ENCODE peak calls at places on chromosomes 3 and 15, in five cellular contexts. S is choroid plexus epithelial cell, G is astrocyte of the spinal cord, O is upper lobe of right lung, U is breast epithelium. M is an unnamed sample.

GRCh38 chr3:46908294-46908985 is 30.9 kb downstream of the PTH1R start:
- DNase-seq in S (peak; percentile 88), G (peak; percentile 72), O (peak; percentile 64), U (no peak), M (no peak)

GRCh38 chr3:16147226-16147625 is 27.3 kb upstream of the GALNT15 start:
- DNase-seq in S (peak; percentile 84), G (peak; percentile 53), O (no peak), U (no peak), M (no peak)

GRCh38 chr3:79253704-79254103 is 514.1 kb downstream of the ROBO1 start:
- DNase-seq in S (no peak), G (no peak), O (no peak), U (no peak), M (no peak)

GRCh38 chr15:88653200-88654064 is 14.6 kb downstream of the ISG20 start:
- DNase-seq in S (no peak), G (no peak), O (no peak), U (no peak), M (no peak)

GRCh38 chr15:55588070-55588817 is at the start of gene PYGO1:
- DNase-seq in S (peak; percentile 61), G (peak; percentile 74), O (peak; percentile 86), U (no peak), M (no peak)

GRCh38 chr3:4820296-4821121 is 158.7 kb upstream of the BHLHE40 start:
- DNase-seq in S (no peak), G (no peak), O (no peak), U (no peak), M (no peak)

GRCh38 chr15:81103857-81104256 is 30.2 kb upstream of the CFAP161 start:
- DNase-seq in S (no peak), G (no peak), O (no peak), U (no peak), M (no peak)

GRCh38 chr15:34987623-34987981 is 485 bp downstream of the ZNF770 start:
- DNase-seq in S (no peak), G (no peak), O (no peak), U (no peak), M (no peak)

GRCh38 chr3:78919021-78919755 is 848.6 kb downstream of the ROBO1 start:
- DNase-seq in S (peak; percentile 96), G (peak; percentile 92), O (no peak), U (no peak), M (peak; percentile 63)

GRCh38 chr3:134840459-134840858 is 45.4 kb downstream of the EPHB1 start:
- DNase-seq in S (no peak), G (no peak), O (no peak), U (no peak), M (no peak)

GRCh38 chr3:69690-70089 is 126.9 kb upstream of the CHL1 start:
- DNase-seq in S (peak; percentile 3), G (no peak), O (no peak), U (no peak), M (no peak)

GRCh38 chr15:91471410-91471993 is 371.4 kb downstream of the SV2B start:
- DNase-seq in S (no peak), G (peak; percentile 64), O (no peak), U (no peak), M (no peak)

GRCh38 chr3:69671082-69671952 is 67.9 kb upstream of the MITF start:
- DNase-seq in S (peak; percentile 67), G (peak; percentile 43), O (no peak), U (no peak), M (no peak)

GRCh38 chr3:152298393-152299242 is 29.9 kb downstream of the MBNL1 start:
- DNase-seq in S (peak; percentile 99), G (peak; percentile 92), O (peak; percentile 65), U (no peak), M (no peak)

GRCh38 chr15:70047386-70048195 is 50.1 kb downstream of the TLE3 start:
- DNase-seq in S (no peak), G (no peak), O (peak; percentile 46), U (peak; percentile 45), M (no peak)

GRCh38 chr15:69751147-69751546 is 298.5 kb downstream of the RPLP1 start:
- DNase-seq in S (no peak), G (no peak), O (no peak), U (no peak), M (no peak)

GRCh38 chr15:69305933-69306568 is 7.3 kb downstream of the PAQR5 start:
- DNase-seq in S (no peak), G (no peak), O (peak; percentile 32), U (no peak), M (no peak)

GRCh38 chr3:14852721-14853120 is 34.0 kb downstream of the FGD5 start:
- DNase-seq in S (no peak), G (no peak), O (no peak), U (no peak), M (no peak)

GRCh38 chr3:18766971-18767370 is 341.8 kb upstream of the SATB1 start:
- DNase-seq in S (no peak), G (no peak), O (no peak), U (no peak), M (no peak)

GRCh38 chr3:111863942-111864341 is 4.9 kb downstream of the PHLDB2 start:
- DNase-seq in S (no peak), G (no peak), O (no peak), U (no peak), M (no peak)

GRCh38 chr3:155859859-155860258 is 5.6 kb upstream of the SLC33A1 start:
- DNase-seq in S (peak; percentile 65), G (peak; percentile 32), O (no peak), U (no peak), M (no peak)

GRCh38 chr3:124620600-124621063 is 109.6 kb upstream of the UMPS start:
- DNase-seq in S (peak; percentile 62), G (no peak), O (no peak), U (no peak), M (no peak)
- H3K4me3 ChIP-seq in S (no peak overlapping the region), G (no peak overlapping the region), O (no peak overlapping the region), U (no peak overlapping the region), M (no peak overlapping the region)

DNA sequence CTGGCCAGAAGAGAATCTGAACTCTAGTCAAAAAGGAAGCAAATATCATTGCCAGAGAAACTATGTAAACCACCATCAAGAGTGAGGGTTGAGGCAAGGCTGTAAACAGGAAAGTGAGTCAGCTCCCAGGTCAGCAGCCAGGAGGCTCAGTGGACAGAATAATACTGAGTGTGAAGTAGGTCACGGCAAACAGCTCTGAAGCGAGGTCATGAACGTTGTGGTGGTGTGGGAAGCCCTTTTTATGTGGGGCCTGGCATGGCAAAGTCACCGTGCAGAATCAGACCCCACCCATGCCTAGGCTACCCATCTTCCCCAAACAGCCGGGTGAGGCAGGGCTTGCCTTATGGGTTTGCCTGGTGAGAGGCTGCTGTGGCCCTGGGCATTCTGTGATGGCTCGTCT is 43.9 kb downstream of the THBS1 start:
- DNase-seq in S (peak; percentile 97), G (peak; percentile 91), O (no peak), U (peak; percentile 60), M (peak; percentile 50)
- TF ChIP-seq CTCF in S (peak; percentile 28), G (no peak), O (no peak), U (no peak), M (no peak)

GRCh38 chr3:13072239-13073041 is 789 bp downstream of the IQSEC1 start:
- DNase-seq in S (no peak), G (no peak), O (no peak), U (no peak), M (no peak)
- H3K4me3 ChIP-seq in S (no peak overlapping the region), G (no peak overlapping the region), O (no peak overlapping the region), U (no peak overlapping the region), M (no peak overlapping the region)

GRCh38 chr15:74695597-74696397 is at the start of gene EDC3:
- DNase-seq in S (peak; percentile 76), G (peak; percentile 79), O (peak; percentile 94), U (peak; percentile 75), M (peak; percentile 50)
- TF ChIP-seq CTCF in S (no peak), G (no peak), O (no peak), U (no peak), M (no peak)

M was measured in kidney epithelial cell.